ENCODE peak calls at places on chromosomes 2 and 18, in seven cellular contexts. Z, F, L, I, U, E and X are unnamed samples.

GRCh38 chr2:205902041-205902898 is 183.7 kb downstream of the INO80D start:
- DNase-seq in Z (peak; percentile 75), F (no peak), L (no peak), I (no peak), U (no peak), E (no peak), X (no peak)

GRCh38 chr2:133780099-133780996 is 212.1 kb upstream of the NCKAP5 start:
- DNase-seq in Z (peak; percentile 89), F (no peak), L (peak; percentile 56), I (peak; percentile 85), U (peak; percentile 19), E (peak; percentile 70), X (peak; percentile 35)

GRCh38 chr2:233208382-233209116 is 42.9 kb upstream of the ATG16L1 start:
- DNase-seq in Z (peak; percentile 25), F (no peak), L (no peak), I (no peak), U (no peak), E (peak; percentile 27), X (no peak)

GRCh38 chr18:56168049-56168781 is 470.2 kb downstream of the TXNL1 start:
- DNase-seq in Z (peak; percentile 58), F (no peak), L (no peak), I (peak; percentile 67), U (no peak), E (peak; percentile 72), X (no peak)

GRCh38 chr18:22637787-22638186 is 220.1 kb upstream of the CTAGE1 start:
- DNase-seq in Z (peak; percentile 17), F (no peak), L (no peak), I (no peak), U (no peak), E (peak; percentile 56), X (no peak)

GRCh38 chr2:5696741-5697521 is 4.7 kb downstream of the SOX11 start:
- DNase-seq in Z (peak; percentile 80), F (no peak), L (peak; percentile 85), I (peak; percentile 86), U (no peak), E (no peak), X (no peak)

GRCh38 chr2:234339016-234339415 is 157.9 kb downstream of the ARL4C start:
- DNase-seq in Z (no peak), F (no peak), L (no peak), I (no peak), U (no peak), E (no peak), X (no peak)

GRCh38 chr2:23411752-23412431 is 26.9 kb downstream of the KLHL29 start:
- DNase-seq in Z (no peak), F (no peak), L (no peak), I (no peak), U (no peak), E (peak; percentile 90), X (peak; percentile 94)

GRCh38 chr2:74472945-74473258 is 422 bp upstream of the MRPL53 start:
- DNase-seq in Z (no peak), F (no peak), L (no peak), I (no peak), U (no peak), E (no peak), X (no peak)

GRCh38 chr2:215961981-215962380 is 51.4 kb downstream of the MREG start:
- DNase-seq in Z (no peak), F (no peak), L (no peak), I (no peak), U (no peak), E (no peak), X (no peak)

GRCh38 chr2:42877532-42877931 is 85.1 kb upstream of the HAAO start:
- DNase-seq in Z (no peak), F (no peak), L (no peak), I (peak; percentile 2), U (no peak), E (no peak), X (no peak)

GRCh38 chr2:42879116-42879705 is 86.8 kb upstream of the HAAO start:
- DNase-seq in Z (no peak), F (no peak), L (no peak), I (peak; percentile 33), U (no peak), E (no peak), X (no peak)

GRCh38 chr2:42877936-42878335 is 85.6 kb upstream of the HAAO start:
- DNase-seq in Z (no peak), F (no peak), L (no peak), I (peak; percentile 12), U (no peak), E (no peak), X (no peak)

GRCh38 chr2:42879913-42880737 is 87.7 kb upstream of the HAAO start:
- DNase-seq in Z (no peak), F (no peak), L (no peak), I (peak; percentile 50), U (no peak), E (no peak), X (peak; percentile 55)

GRCh38 chr2:42878581-42878980 is 86.2 kb upstream of the HAAO start:
- DNase-seq in Z (no peak), F (no peak), L (no peak), I (no peak), U (no peak), E (peak; percentile 56), X (no peak)
- H3K9me3 ChIP-seq in Z (no peaks in the 10 kb centered on the region), F (no peaks in the 10 kb centered on the region), L (no peaks in the 10 kb centered on the region), I (no peaks in the 10 kb centered on the region), U (no peaks in the 10 kb centered on the region), E (no peaks in the 10 kb centered on the region), X (no peaks in the 10 kb centered on the region)

DNA sequence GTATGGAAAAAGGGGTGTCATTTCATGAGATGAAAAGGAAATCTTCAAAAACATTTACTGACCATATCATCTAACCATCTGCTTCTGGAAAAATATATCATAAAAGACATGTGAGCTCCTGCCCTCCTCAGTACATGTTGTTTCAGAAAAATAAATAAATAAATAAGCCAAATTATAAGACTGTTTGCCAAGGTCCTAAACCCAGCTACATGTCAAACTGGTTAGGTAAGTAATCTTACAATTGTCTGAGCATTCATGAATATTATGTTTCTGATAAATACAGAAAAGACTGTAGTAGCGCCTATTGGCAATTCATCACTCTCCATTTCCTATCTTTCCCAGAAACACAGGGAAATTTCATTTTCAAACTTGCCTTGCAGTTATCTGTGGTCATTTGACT is 138.9 kb upstream of the SETBP1 start:
- DNase-seq in Z (no peak), F (no peak), L (no peak), I (no peak), U (no peak), E (no peak), X (no peak)
- H3K27ac ChIP-seq in Z (no peak overlapping the region), F (no peak overlapping the region), L (no peak overlapping the region), I (no peak overlapping the region), U (no peak overlapping the region), E (no peak overlapping the region), X (no peak overlapping the region)

DNA sequence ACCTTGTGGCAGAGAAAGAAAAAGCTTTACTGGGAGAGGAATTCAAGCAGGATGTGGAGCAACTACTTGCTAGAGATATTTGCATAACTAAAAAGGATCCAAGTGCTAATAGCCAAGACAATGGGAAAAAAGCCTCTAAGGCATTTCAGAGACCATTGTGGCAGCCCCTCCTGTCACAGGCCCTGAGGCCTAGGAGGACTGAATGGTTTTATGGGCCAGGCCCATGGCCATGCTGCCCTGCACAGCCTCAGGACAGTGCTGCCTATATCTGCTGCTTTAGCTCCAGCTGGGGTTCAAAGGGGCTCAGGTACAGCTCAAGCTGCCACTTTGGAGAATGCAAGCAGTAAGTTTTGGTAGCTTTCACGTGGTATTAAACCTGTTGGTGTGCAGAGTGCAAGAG is 17.1 kb upstream of the MRPS5 start:
- DNase-seq in Z (no peak), F (no peak), L (no peak), I (no peak), U (no peak), E (no peak), X (no peak)
- H3K9me3 ChIP-seq in Z (peaks cover 4% of the 10 kb centered on the region), F (peaks cover 21% of the 10 kb centered on the region), L (peaks cover 15% of the 10 kb centered on the region), I (peaks cover 79% of the 10 kb centered on the region), U (no peaks in the 10 kb centered on the region), E (peaks cover 14% of the 10 kb centered on the region), X (no peaks in the 10 kb centered on the region)

GRCh38 chr2:47075361-47076125 is 79.6 kb downstream of the STPG4 start:
- DNase-seq in Z (no peak), F (no peak), L (no peak), I (no peak), U (no peak), E (no peak), X (no peak)

GRCh38 chr2:47077442-47078117 is 77.5 kb downstream of the STPG4 start:
- DNase-seq in Z (no peak), F (no peak), L (no peak), I (no peak), U (no peak), E (no peak), X (no peak)

GRCh38 chr2:47076126-47076506 is 79.0 kb downstream of the STPG4 start:
- DNase-seq in Z (no peak), F (no peak), L (no peak), I (no peak), U (no peak), E (no peak), X (no peak)

GRCh38 chr2:47078541-47079482 is 76.3 kb downstream of the STPG4 start:
- DNase-seq in Z (peak; percentile 58), F (peak; percentile 63), L (no peak), I (no peak), U (no peak), E (no peak), X (no peak)

GRCh38 chr2:47076586-47077441 is 78.3 kb downstream of the STPG4 start:
- DNase-seq in Z (peak; percentile 79), F (peak; percentile 75), L (no peak), I (no peak), U (peak; percentile 79), E (peak; percentile 86), X (no peak)
- H3K27ac ChIP-seq in Z (peak overlapping the region; percentile 89), F (peak overlapping the region; percentile 78), L (no peak overlapping the region), I (peak overlapping the region; percentile 76), U (peak overlapping the region; percentile 80), E (peak overlapping the region; percentile 83), X (peak overlapping the region; percentile 24)

GRCh38 chr18:78492064-78492812 is 487.4 kb upstream of the SALL3 start:
- DNase-seq in Z (no peak), F (no peak), L (no peak), I (no peak), U (no peak), E (no peak), X (no peak)

GRCh38 chr18:78494686-78495085 is 484.9 kb upstream of the SALL3 start:
- DNase-seq in Z (no peak), F (no peak), L (no peak), I (no peak), U (no peak), E (no peak), X (no peak)

GRCh38 chr18:78495550-78495949 is 484.1 kb upstream of the SALL3 start:
- DNase-seq in Z (no peak), F (no peak), L (no peak), I (no peak), U (no peak), E (no peak), X (no peak)

GRCh38 chr18:78494204-78494603 is 485.4 kb upstream of the SALL3 start:
- DNase-seq in Z (no peak), F (no peak), L (no peak), I (no peak), U (no peak), E (no peak), X (no peak)

GRCh38 chr18:78492813-78493371 is 486.7 kb upstream of the SALL3 start:
- DNase-seq in Z (no peak), F (no peak), L (no peak), I (no peak), U (no peak), E (no peak), X (no peak)
- H3K9me3 ChIP-seq in Z (no peaks in the 10 kb centered on the region), F (no peaks in the 10 kb centered on the region), L (no peaks in the 10 kb centered on the region), I (no peaks in the 10 kb centered on the region), U (no peaks in the 10 kb centered on the region), E (peaks cover 44% of the 10 kb centered on the region), X (peaks cover 19% of the 10 kb centered on the region)